ENCODE peak calls at places on chromosomes 3 and 15, in four cellular contexts. R is ascending aorta, X is A549, O is stomach. J is an unnamed sample.

GRCh38 chr15:39442898-39443297 is 138.0 kb upstream of the THBS1 start:
- DNase-seq in R (no peak), X (no peak), O (no peak), J (no peak)

GRCh38 chr3:81760215-81760614 is 1.2 kb downstream of the GBE1 start:
- DNase-seq in O (no peak), R (no peak), X (no peak), J (no peak)

GRCh38 chr15:40984963-40985362 is 31.7 kb downstream of the CHAC1 start:
- DNase-seq in O (no peak), X (no peak), R (peak; percentile 76), J (no peak)

GRCh38 chr3:43180027-43180426 is 74.1 kb upstream of the POMGNT2 start:
- DNase-seq in O (no peak), R (no peak), X (no peak), J (peak; percentile 43)

GRCh38 chr3:13125092-13126015 is 52.1 kb upstream of the IQSEC1 start:
- DNase-seq in R (no peak), X (no peak), O (no peak), J (peak; percentile 59)

GRCh38 chr3:158520433-158520832 is 50.6 kb upstream of the MLF1 start:
- DNase-seq in X (no peak), R (no peak), O (no peak), J (no peak)

GRCh38 chr3:127908202-127908601 is 6.8 kb upstream of the KBTBD12 start:
- DNase-seq in R (no peak), X (no peak), O (no peak), J (no peak)

GRCh38 chr3:137165117-137165806 is 207.5 kb downstream of the IL20RB start:
- DNase-seq in O (no peak), R (no peak), X (peak; percentile 1), J (no peak)

GRCh38 chr3:104437131-104437750 is 929.5 kb upstream of the ALCAM start:
- DNase-seq in X (peak; percentile 55), R (no peak), O (no peak), J (no peak)

GRCh38 chr3:187719628-187720336 is 17.4 kb upstream of the RTP2 start:
- DNase-seq in O (no peak), X (no peak), R (no peak), J (no peak)

DNA sequence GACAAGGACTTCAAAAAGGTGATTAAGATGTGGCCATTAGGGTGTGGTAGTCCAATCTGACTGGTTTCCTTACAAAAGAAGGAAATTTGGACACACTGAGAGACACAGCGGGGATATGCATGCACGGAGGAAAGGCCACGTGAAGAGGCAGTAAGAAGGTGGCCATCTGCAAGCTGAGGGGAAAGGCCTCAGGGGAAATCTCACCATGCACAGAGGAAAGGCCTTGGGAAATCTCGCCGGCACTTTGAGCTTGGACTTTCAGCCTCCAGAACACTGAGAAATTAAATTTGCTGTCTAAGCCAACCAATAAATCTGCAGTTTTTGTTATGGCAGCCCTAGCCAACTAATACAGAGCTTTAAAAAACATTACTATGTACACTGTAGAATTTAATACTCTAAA is 78.8 kb downstream of the DLG1 start:
- DNase-seq in R (no peak), X (no peak), O (no peak), J (no peak)
- H3K27ac ChIP-seq in R (no peak overlapping the region), X (no peak overlapping the region), O (no peak overlapping the region), J (no peak overlapping the region)

DNA sequence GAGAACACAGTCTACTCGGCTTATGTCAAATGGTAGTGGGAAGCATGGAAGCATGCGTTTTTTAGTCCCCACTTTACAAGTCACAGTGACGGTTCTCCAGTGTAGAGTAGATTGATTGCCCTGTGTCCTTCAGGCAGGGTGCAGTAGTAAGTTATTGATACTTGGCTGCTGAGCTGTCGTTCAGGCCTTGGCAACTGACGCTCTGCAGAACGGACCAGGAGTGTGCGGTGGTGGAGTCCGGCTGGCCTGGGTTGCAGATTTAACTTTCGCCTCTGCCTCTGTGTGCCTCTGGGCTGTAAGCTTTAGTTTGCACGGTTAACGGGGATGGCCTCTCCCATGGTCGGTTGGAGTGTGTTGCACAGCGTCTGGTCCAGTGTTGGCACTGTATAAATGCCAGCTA is 58.6 kb downstream of the IGF1R start:
- DNase-seq in X (no peak), O (no peak), R (no peak), J (no peak)
- H3K4me1 ChIP-seq in X (peaks cover 20% of the 10 kb centered on the region), O (peaks cover 9% of the 10 kb centered on the region), R (peaks cover 41% of the 10 kb centered on the region), J (peaks cover 29% of the 10 kb centered on the region)

GRCh38 chr3:170307998-170308398 is 49.5 kb upstream of the SKIL start:
- DNase-seq in X (peak; percentile 84), R (no peak), O (peak; percentile 57), J (peak; percentile 44)
- H3K27ac ChIP-seq in X (peak overlapping the region; percentile 42), R (no peak overlapping the region), O (peak overlapping the region; percentile 21), J (no peak overlapping the region)

GRCh38 chr3:144029769-144030168 is 58.1 kb downstream of the DIPK2A start:
- DNase-seq in O (no peak), R (no peak), X (no peak), J (no peak)
- H3K4me1 ChIP-seq in O (no peaks in the 10 kb centered on the region), R (peaks cover 5% of the 10 kb centered on the region), X (no peaks in the 10 kb centered on the region), J (no peaks in the 10 kb centered on the region)

J was measured in left lung.